ENCODE peak calls at places on chromosome 19, in ten cellular contexts. E is B cell, R is AG04450, M is suprapubic skin, Y is psoas muscle, J is BJ, P is GM10248, U is endodermal cell, D is pancreas, Z is sigmoid colon. F is an unnamed sample.

GRCh38 chr19:52297601-52298358 is 811 bp downstream of the ZNF480 start:
- DNase-seq in E (peak; percentile 17), R (no peak), M (no peak), Y (no peak), J (no peak), P (peak; percentile 23), U (peak; percentile 50), D (no peak), Z (no peak), F (no peak)

GRCh38 chr19:6491802-6492592 is 10.1 kb downstream of the TUBB4A start:
- DNase-seq in E (no peak), R (no peak), M (no peak), Y (no peak), J (no peak), P (no peak), U (no peak), D (no peak), Z (no peak), F (no peak)

GRCh38 chr19:52670046-52670445 is 31.9 kb upstream of the ZNF83 start:
- DNase-seq in E (no peak), R (no peak), M (no peak), Y (no peak), J (no peak), P (no peak), U (no peak), D (no peak), Z (no peak), F (no peak)

GRCh38 chr19:58586131-58586765 is 13.1 kb upstream of the MZF1 start:
- DNase-seq in E (no peak), R (no peak), M (no peak), Y (no peak), J (no peak), P (no peak), U (peak; percentile 28), D (no peak), Z (peak; percentile 60), F (no peak)

GRCh38 chr19:55484571-55485438 is at the start of gene NAT14:
- DNase-seq in E (peak; percentile 89), R (no peak), M (peak; percentile 77), Y (peak; percentile 78), J (no peak), P (peak; percentile 91), U (peak; percentile 96), D (peak; percentile 87), Z (peak; percentile 82), F (peak; percentile 88)

GRCh38 chr19:18283338-18283737 is 1.9 kb upstream of the JUND start:
- DNase-seq in E (no peak), R (no peak), M (no peak), Y (no peak), J (no peak), P (no peak), U (no peak), D (no peak), Z (no peak), F (no peak)

GRCh38 chr19:46076951-46077814 is 36.4 kb upstream of the IGFL4 start:
- DNase-seq in E (peak; percentile 8), R (peak; percentile 56), M (peak; percentile 75), Y (no peak), J (no peak), P (peak; percentile 58), U (peak; percentile 94), D (peak; percentile 50), Z (peak; percentile 73), F (peak; percentile 82)

GRCh38 chr19:22882797-22883196 is 50.7 kb downstream of the ZNF723 start:
- DNase-seq in E (peak; percentile 20), R (no peak), M (no peak), Y (no peak), J (no peak), P (no peak), U (no peak), D (no peak), Z (no peak), F (no peak)

GRCh38 chr19:33622505-33622808 is 704 bp downstream of the CHST8 start:
- DNase-seq in E (no peak), R (no peak), M (no peak), Y (no peak), J (no peak), P (no peak), U (peak; percentile 74), D (no peak), Z (no peak), F (no peak)

GRCh38 chr19:33823341-33823740 is 26.7 kb downstream of the KCTD15 start:
- DNase-seq in E (no peak), R (no peak), M (peak; percentile 32), Y (peak; percentile 6), J (no peak), P (no peak), U (peak; percentile 10), D (no peak), Z (no peak), F (no peak)

GRCh38 chr19:48308695-48309586 is 16.4 kb upstream of the EMP3 start:
- DNase-seq in E (no peak), R (no peak), M (no peak), Y (no peak), J (no peak), P (no peak), U (peak; percentile 84), D (peak; percentile 38), Z (no peak), F (no peak)

GRCh38 chr19:47093841-47094240 is 19.7 kb downstream of the ZC3H4 start:
- DNase-seq in E (peak; percentile 42), R (no peak), M (no peak), Y (peak; percentile 67), J (no peak), P (peak; percentile 85), U (no peak), D (peak; percentile 32), Z (no peak), F (no peak)

GRCh38 chr19:38848299-38849146 is 1.3 kb downstream of the HNRNPL start:
- DNase-seq in E (no peak), R (no peak), M (no peak), Y (no peak), J (no peak), P (peak; percentile 8), U (peak; percentile 40), D (peak; percentile 40), Z (no peak), F (no peak)

GRCh38 chr19:38850231-38850975 is 617 bp upstream of the HNRNPL start:
- DNase-seq in E (peak; percentile 99), R (peak; percentile 100), M (peak; percentile 100), Y (peak; percentile 100), J (peak; percentile 100), P (peak; percentile 93), U (peak; percentile 100), D (peak; percentile 100), Z (peak; percentile 100), F (peak; percentile 98)

GRCh38 chr19:38850976-38851621 is 1.3 kb upstream of the HNRNPL start:
- DNase-seq in E (peak; percentile 72), R (no peak), M (peak; percentile 83), Y (peak; percentile 74), J (no peak), P (no peak), U (no peak), D (peak; percentile 83), Z (peak; percentile 80), F (no peak)

GRCh38 chr19:38849147-38849745 is 540 bp downstream of the HNRNPL start:
- DNase-seq in E (peak; percentile 99), R (peak; percentile 89), M (peak; percentile 97), Y (peak; percentile 99), J (peak; percentile 67), P (peak; percentile 97), U (peak; percentile 96), D (peak; percentile 99), Z (peak; percentile 99), F (peak; percentile 99)

DNA sequence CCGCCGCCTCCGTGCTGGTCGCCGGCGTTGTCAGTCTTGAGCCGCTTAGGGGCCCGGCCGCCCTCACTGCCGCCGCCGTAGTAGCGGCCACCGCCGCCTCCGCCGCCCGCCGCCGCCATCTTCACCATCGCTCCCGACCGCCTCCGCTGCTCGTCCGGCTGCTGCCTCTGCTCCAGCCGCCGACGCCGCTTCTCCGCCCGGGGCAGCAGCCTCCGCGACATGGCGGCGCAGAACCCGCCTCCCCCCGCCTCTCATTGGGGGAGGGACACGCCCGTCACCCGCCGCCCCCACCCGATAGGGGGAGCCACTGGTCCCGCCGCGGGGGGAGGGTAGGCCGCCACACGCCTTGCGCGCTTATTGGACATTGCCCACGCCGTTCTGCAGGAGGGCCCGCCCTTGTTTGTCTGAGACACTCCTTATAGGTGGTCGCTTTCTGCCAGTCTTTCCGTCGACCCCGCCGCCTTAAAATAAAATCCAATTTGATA is at the start of gene HNRNPL:
- DNase-seq in E (no peak), R (no peak), M (no peak), Y (no peak), J (no peak), P (peak; percentile 94), U (peak; percentile 99), D (peak; percentile 100), Z (no peak), F (peak; percentile 100)
- TF ChIP-seq CTCF in E (peak; percentile 37), R (peak; percentile 54), M (peak; percentile 52), Y (peak; percentile 45), J (peak; percentile 69), P (peak; percentile 36), U (peak; percentile 70), D (peak; percentile 45), Z (no peak), F (peak; percentile 66)

GRCh38 chr19:3234800-3235199 is 10.3 kb downstream of the CELF5 start:
- DNase-seq in E (no peak), R (no peak), M (no peak), Y (no peak), J (no peak), P (no peak), U (peak; percentile 83), D (no peak), Z (no peak), F (no peak)
- TF ChIP-seq CTCF in E (no peak), R (peak; percentile 3), M (no peak), Y (no peak), J (peak; percentile 28), P (peak; percentile 46), U (peak; percentile 68), D (no peak), Z (no peak), F (peak; percentile 52)

DNA sequence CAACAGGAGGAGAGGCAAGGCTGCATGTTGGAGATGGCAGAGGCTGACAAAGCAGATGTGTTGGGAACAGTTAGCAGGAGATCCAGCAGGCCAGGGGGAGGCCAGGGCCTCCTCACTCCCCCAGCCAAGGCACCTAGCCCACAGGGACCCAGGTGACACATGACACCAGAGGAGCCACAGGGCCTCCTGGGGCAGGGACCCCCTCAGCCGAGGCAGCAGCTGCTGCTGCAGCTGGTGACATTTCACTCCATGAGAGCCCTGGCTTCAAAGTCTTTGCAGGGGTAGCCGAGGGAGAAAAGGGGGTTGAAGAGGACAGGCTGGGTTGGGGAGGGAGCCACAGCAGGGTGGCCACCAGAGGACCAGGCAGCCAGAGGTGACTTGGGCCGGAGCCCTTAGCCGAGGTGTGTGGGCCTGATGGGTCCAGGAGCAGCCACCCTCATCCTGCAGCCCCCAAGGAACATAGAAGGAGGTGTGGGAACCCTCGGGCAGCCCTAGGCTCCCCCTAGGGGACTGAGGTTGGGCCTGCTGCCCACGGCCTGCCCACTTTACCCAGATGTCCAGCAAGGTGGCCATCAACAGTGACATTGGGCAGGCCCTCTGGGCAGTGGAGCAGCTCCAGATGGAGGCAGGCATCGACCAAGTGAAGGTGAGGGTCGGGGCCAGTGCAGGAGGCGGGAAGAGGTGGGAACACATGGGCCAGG is at the start of gene GNG14:
- DNase-seq in E (no peak), R (no peak), M (no peak), Y (no peak), J (no peak), P (no peak), U (no peak), D (no peak), Z (no peak), F (no peak)
- TF ChIP-seq CTCF in E (no peak), R (no peak), M (no peak), Y (no peak), J (no peak), P (no peak), U (peak; percentile 11), D (no peak), Z (no peak), F (no peak)

GRCh38 chr19:43526884-43527859 is at the start of gene ETHE1:
- DNase-seq in E (peak; percentile 75), R (no peak), M (peak; percentile 88), Y (peak; percentile 90), J (no peak), P (peak; percentile 88), U (peak; percentile 93), D (peak; percentile 94), Z (peak; percentile 93), F (peak; percentile 86)
- TF ChIP-seq CTCF in E (no peak), R (no peak), M (no peak), Y (no peak), J (no peak), P (no peak), U (peak; percentile 29), D (no peak), Z (no peak), F (peak; percentile 30)

F was measured in type B pancreatic cell.